ENCODE peak calls at places on chromosomes 3 and 15, in seven cellular contexts. One of them, this sample, is unnamed.

GRCh38 chr3:72274511-72275295 is 489.8 kb upstream of the PROK2 start:
- DNase-seq in endothelial cell: no peak
- DNase-seq in natural killer cell: no peak
- DNase-seq in esophagus squamous epithelium: no peak
- DNase-seq in fibroblast of pulmonary artery: peak
- DNase-seq in psoas muscle: no peak
- DNase-seq in upper lobe of right lung: no peak
- DNase-seq in this sample: peak

GRCh38 chr15:58852347-58852746 is 81.1 kb downstream of the SLTM start:
- DNase-seq in endothelial cell: no peak
- DNase-seq in natural killer cell: no peak
- DNase-seq in esophagus squamous epithelium: no peak
- DNase-seq in fibroblast of pulmonary artery: peak
- DNase-seq in psoas muscle: no peak
- DNase-seq in upper lobe of right lung: no peak
- DNase-seq in this sample: no peak

GRCh38 chr3:129665024-129665768 is 58.7 kb upstream of the PLXND1 start:
- DNase-seq in endothelial cell: no peak
- DNase-seq in natural killer cell: no peak
- DNase-seq in esophagus squamous epithelium: no peak
- DNase-seq in fibroblast of pulmonary artery: peak
- DNase-seq in psoas muscle: no peak
- DNase-seq in upper lobe of right lung: no peak
- DNase-seq in this sample: no peak

GRCh38 chr3:124364230-124365022 is 365.8 kb upstream of the UMPS start:
- DNase-seq in endothelial cell: no peak
- DNase-seq in natural killer cell: no peak
- DNase-seq in esophagus squamous epithelium: no peak
- DNase-seq in fibroblast of pulmonary artery: no peak
- DNase-seq in psoas muscle: no peak
- DNase-seq in upper lobe of right lung: no peak
- DNase-seq in this sample: no peak

GRCh38 chr3:196640501-196640968 is 1.0 kb downstream of the NRROS start:
- DNase-seq in endothelial cell: no peak
- DNase-seq in natural killer cell: peak
- DNase-seq in esophagus squamous epithelium: no peak
- DNase-seq in fibroblast of pulmonary artery: no peak
- DNase-seq in psoas muscle: no peak
- DNase-seq in upper lobe of right lung: peak
- DNase-seq in this sample: no peak

GRCh38 chr3:31448035-31448881 is 84.5 kb upstream of the STT3B start:
- DNase-seq in endothelial cell: peak
- DNase-seq in natural killer cell: no peak
- DNase-seq in esophagus squamous epithelium: no peak
- DNase-seq in fibroblast of pulmonary artery: peak
- DNase-seq in psoas muscle: no peak
- DNase-seq in upper lobe of right lung: peak
- DNase-seq in this sample: no peak

GRCh38 chr15:69704229-69704628 is 251.6 kb downstream of the RPLP1 start:
- DNase-seq in endothelial cell: no peak
- DNase-seq in natural killer cell: no peak
- DNase-seq in esophagus squamous epithelium: no peak
- DNase-seq in fibroblast of pulmonary artery: no peak
- DNase-seq in psoas muscle: no peak
- DNase-seq in upper lobe of right lung: no peak
- DNase-seq in this sample: no peak

GRCh38 chr3:21484323-21485154 is 266.5 kb downstream of the ZNF385D start:
- DNase-seq in endothelial cell: peak
- DNase-seq in natural killer cell: no peak
- DNase-seq in esophagus squamous epithelium: no peak
- DNase-seq in fibroblast of pulmonary artery: peak
- DNase-seq in psoas muscle: peak
- DNase-seq in upper lobe of right lung: no peak
- DNase-seq in this sample: no peak

GRCh38 chr3:29071077-29071634 is 209.7 kb upstream of the RBMS3 start:
- DNase-seq in endothelial cell: no peak
- DNase-seq in natural killer cell: no peak
- DNase-seq in esophagus squamous epithelium: no peak
- DNase-seq in fibroblast of pulmonary artery: peak
- DNase-seq in psoas muscle: no peak
- DNase-seq in upper lobe of right lung: no peak
- DNase-seq in this sample: no peak

GRCh38 chr3:137065381-137065780 is 107.6 kb downstream of the IL20RB start:
- DNase-seq in endothelial cell: no peak
- DNase-seq in natural killer cell: no peak
- DNase-seq in esophagus squamous epithelium: no peak
- DNase-seq in fibroblast of pulmonary artery: no peak
- DNase-seq in psoas muscle: no peak
- DNase-seq in upper lobe of right lung: no peak
- DNase-seq in this sample: no peak

GRCh38 chr3:58237940-58238681 is 519 bp downstream of the ABHD6 start:
- DNase-seq in endothelial cell: peak
- DNase-seq in natural killer cell: peak
- DNase-seq in esophagus squamous epithelium: peak
- DNase-seq in fibroblast of pulmonary artery: peak
- DNase-seq in psoas muscle: peak
- DNase-seq in upper lobe of right lung: peak
- DNase-seq in this sample: peak

GRCh38 chr3:42613462-42613861 is 13.0 kb downstream of the NKTR start:
- DNase-seq in endothelial cell: no peak
- DNase-seq in natural killer cell: no peak
- DNase-seq in esophagus squamous epithelium: no peak
- DNase-seq in fibroblast of pulmonary artery: no peak
- DNase-seq in psoas muscle: no peak
- DNase-seq in upper lobe of right lung: no peak
- DNase-seq in this sample: no peak

GRCh38 chr15:96181873-96182301 is 148.6 kb upstream of the NR2F2 start:
- DNase-seq in endothelial cell: no peak
- DNase-seq in natural killer cell: no peak
- DNase-seq in esophagus squamous epithelium: no peak
- DNase-seq in fibroblast of pulmonary artery: peak
- DNase-seq in psoas muscle: peak
- DNase-seq in upper lobe of right lung: peak
- DNase-seq in this sample: no peak

GRCh38 chr15:37102315-37103021 is 2.1 kb upstream of the MEIS2 start:
- DNase-seq in endothelial cell: peak
- DNase-seq in natural killer cell: no peak
- DNase-seq in esophagus squamous epithelium: no peak
- DNase-seq in fibroblast of pulmonary artery: no peak
- DNase-seq in psoas muscle: no peak
- DNase-seq in upper lobe of right lung: no peak
- DNase-seq in this sample: no peak

GRCh38 chr3:64148955-64149653 is 76.2 kb downstream of the PRICKLE2 start:
- DNase-seq in endothelial cell: no peak
- DNase-seq in natural killer cell: no peak
- DNase-seq in esophagus squamous epithelium: no peak
- DNase-seq in fibroblast of pulmonary artery: no peak
- DNase-seq in psoas muscle: no peak
- DNase-seq in upper lobe of right lung: no peak
- DNase-seq in this sample: no peak

GRCh38 chr15:64950888-64951287 is 38.8 kb downstream of the SPG21 start:
- DNase-seq in endothelial cell: no peak
- DNase-seq in natural killer cell: no peak
- DNase-seq in esophagus squamous epithelium: no peak
- DNase-seq in fibroblast of pulmonary artery: no peak
- DNase-seq in psoas muscle: no peak
- DNase-seq in upper lobe of right lung: no peak
- DNase-seq in this sample: no peak

GRCh38 chr3:106183762-106184391 is 315.1 kb upstream of the CBLB start:
- DNase-seq in endothelial cell: no peak
- DNase-seq in natural killer cell: no peak
- DNase-seq in esophagus squamous epithelium: no peak
- DNase-seq in fibroblast of pulmonary artery: peak
- DNase-seq in psoas muscle: no peak
- DNase-seq in upper lobe of right lung: no peak
- DNase-seq in this sample: no peak

GRCh38 chr3:141410408-141410807 is 42.1 kb downstream of the ZBTB38 start:
- DNase-seq in endothelial cell: no peak
- DNase-seq in natural killer cell: no peak
- DNase-seq in esophagus squamous epithelium: no peak
- DNase-seq in fibroblast of pulmonary artery: peak
- DNase-seq in psoas muscle: peak
- DNase-seq in upper lobe of right lung: no peak
- DNase-seq in this sample: no peak

GRCh38 chr15:67838789-67839332 is 984 bp downstream of the RNU6-1 start:
- DNase-seq in endothelial cell: peak
- DNase-seq in natural killer cell: no peak
- DNase-seq in esophagus squamous epithelium: no peak
- DNase-seq in fibroblast of pulmonary artery: peak
- DNase-seq in psoas muscle: peak
- DNase-seq in upper lobe of right lung: peak
- DNase-seq in this sample: no peak

GRCh38 chr15:79540551-79540950 is 108.4 kb downstream of the MINAR1 start:
- DNase-seq in endothelial cell: no peak
- DNase-seq in natural killer cell: no peak
- DNase-seq in esophagus squamous epithelium: no peak
- DNase-seq in fibroblast of pulmonary artery: no peak
- DNase-seq in psoas muscle: no peak
- DNase-seq in upper lobe of right lung: no peak
- DNase-seq in this sample: no peak

GRCh38 chr15:79539426-79539825 is 107.3 kb downstream of the MINAR1 start:
- DNase-seq in endothelial cell: no peak
- DNase-seq in natural killer cell: no peak
- DNase-seq in esophagus squamous epithelium: no peak
- DNase-seq in fibroblast of pulmonary artery: no peak
- DNase-seq in psoas muscle: no peak
- DNase-seq in upper lobe of right lung: no peak
- DNase-seq in this sample: no peak

GRCh38 chr15:79541176-79541575 is 109.0 kb downstream of the MINAR1 start:
- DNase-seq in endothelial cell: no peak
- DNase-seq in natural killer cell: no peak
- DNase-seq in esophagus squamous epithelium: no peak
- DNase-seq in fibroblast of pulmonary artery: no peak
- DNase-seq in psoas muscle: no peak
- DNase-seq in upper lobe of right lung: no peak
- DNase-seq in this sample: no peak

GRCh38 chr15:79543097-79543496 is 111.0 kb downstream of the MINAR1 start:
- DNase-seq in endothelial cell: no peak
- DNase-seq in natural killer cell: no peak
- DNase-seq in esophagus squamous epithelium: no peak
- DNase-seq in fibroblast of pulmonary artery: no peak
- DNase-seq in psoas muscle: no peak
- DNase-seq in upper lobe of right lung: no peak
- DNase-seq in this sample: no peak
- TF ChIP-seq CTCF in endothelial cell: peak
- TF ChIP-seq CTCF in natural killer cell: no peak
- TF ChIP-seq CTCF in esophagus squamous epithelium: no peak
- TF ChIP-seq CTCF in fibroblast of pulmonary artery: no peak
- TF ChIP-seq CTCF in psoas muscle: no peak
- TF ChIP-seq CTCF in upper lobe of right lung: no peak
- TF ChIP-seq CTCF in this sample: no peak

GRCh38 chr15:38699633-38700230 is 135.1 kb upstream of the RASGRP1 start:
- DNase-seq in endothelial cell: peak
- DNase-seq in natural killer cell: peak
- DNase-seq in esophagus squamous epithelium: no peak
- DNase-seq in fibroblast of pulmonary artery: peak
- DNase-seq in psoas muscle: peak
- DNase-seq in upper lobe of right lung: no peak
- DNase-seq in this sample: no peak
- TF ChIP-seq CTCF in endothelial cell: peak
- TF ChIP-seq CTCF in natural killer cell: peak
- TF ChIP-seq CTCF in esophagus squamous epithelium: peak
- TF ChIP-seq CTCF in fibroblast of pulmonary artery: peak
- TF ChIP-seq CTCF in psoas muscle: peak
- TF ChIP-seq CTCF in upper lobe of right lung: peak
- TF ChIP-seq CTCF in this sample: peak

GRCh38 chr3:115903843-115904242 is 280.5 kb downstream of the GAP43 start:
- DNase-seq in endothelial cell: no peak
- DNase-seq in natural killer cell: no peak
- DNase-seq in esophagus squamous epithelium: no peak
- DNase-seq in fibroblast of pulmonary artery: no peak
- DNase-seq in psoas muscle: no peak
- DNase-seq in upper lobe of right lung: no peak
- DNase-seq in this sample: no peak

GRCh38 chr3:115899535-115899934 is 276.2 kb downstream of the GAP43 start:
- DNase-seq in endothelial cell: no peak
- DNase-seq in natural killer cell: no peak
- DNase-seq in esophagus squamous epithelium: no peak
- DNase-seq in fibroblast of pulmonary artery: no peak
- DNase-seq in psoas muscle: no peak
- DNase-seq in upper lobe of right lung: no peak
- DNase-seq in this sample: no peak

GRCh38 chr3:115901008-115901407 is 277.7 kb downstream of the GAP43 start:
- DNase-seq in endothelial cell: no peak
- DNase-seq in natural killer cell: no peak
- DNase-seq in esophagus squamous epithelium: no peak
- DNase-seq in fibroblast of pulmonary artery: no peak
- DNase-seq in psoas muscle: no peak
- DNase-seq in upper lobe of right lung: no peak
- DNase-seq in this sample: no peak

GRCh38 chr3:115899050-115899449 is 275.7 kb downstream of the GAP43 start:
- DNase-seq in endothelial cell: no peak
- DNase-seq in natural killer cell: no peak
- DNase-seq in esophagus squamous epithelium: no peak
- DNase-seq in fibroblast of pulmonary artery: no peak
- DNase-seq in psoas muscle: no peak
- DNase-seq in upper lobe of right lung: no peak
- DNase-seq in this sample: no peak
- TF ChIP-seq CTCF in endothelial cell: no peak
- TF ChIP-seq CTCF in natural killer cell: no peak
- TF ChIP-seq CTCF in esophagus squamous epithelium: no peak
- TF ChIP-seq CTCF in fibroblast of pulmonary artery: no peak
- TF ChIP-seq CTCF in psoas muscle: no peak
- TF ChIP-seq CTCF in upper lobe of right lung: no peak
- TF ChIP-seq CTCF in this sample: no peak

GRCh38 chr15:39887832-39888231 is 32.2 kb downstream of the GPR176 start:
- DNase-seq in endothelial cell: no peak
- DNase-seq in natural killer cell: no peak
- DNase-seq in esophagus squamous epithelium: no peak
- DNase-seq in fibroblast of pulmonary artery: peak
- DNase-seq in psoas muscle: no peak
- DNase-seq in upper lobe of right lung: no peak
- DNase-seq in this sample: no peak
- TF ChIP-seq CTCF in endothelial cell: no peak
- TF ChIP-seq CTCF in natural killer cell: no peak
- TF ChIP-seq CTCF in esophagus squamous epithelium: peak
- TF ChIP-seq CTCF in fibroblast of pulmonary artery: peak
- TF ChIP-seq CTCF in psoas muscle: peak
- TF ChIP-seq CTCF in upper lobe of right lung: peak
- TF ChIP-seq CTCF in this sample: no peak

GRCh38 chr3:46664188-46664970 is 29.1 kb downstream of the ALS2CL start:
- DNase-seq in endothelial cell: no peak
- DNase-seq in natural killer cell: no peak
- DNase-seq in esophagus squamous epithelium: no peak
- DNase-seq in fibroblast of pulmonary artery: no peak
- DNase-seq in psoas muscle: no peak
- DNase-seq in upper lobe of right lung: peak
- DNase-seq in this sample: peak

GRCh38 chr3:46664971-46665762 is 28.3 kb downstream of the ALS2CL start:
- DNase-seq in endothelial cell: no peak
- DNase-seq in natural killer cell: no peak
- DNase-seq in esophagus squamous epithelium: no peak
- DNase-seq in fibroblast of pulmonary artery: no peak
- DNase-seq in psoas muscle: no peak
- DNase-seq in upper lobe of right lung: peak
- DNase-seq in this sample: no peak

GRCh38 chr3:46662771-46663551 is 30.5 kb downstream of the ALS2CL start:
- DNase-seq in endothelial cell: no peak
- DNase-seq in natural killer cell: no peak
- DNase-seq in esophagus squamous epithelium: no peak
- DNase-seq in fibroblast of pulmonary artery: peak
- DNase-seq in psoas muscle: peak
- DNase-seq in upper lobe of right lung: no peak
- DNase-seq in this sample: peak

GRCh38 chr3:46661776-46662766 is 31.4 kb downstream of the ALS2CL start:
- DNase-seq in endothelial cell: peak
- DNase-seq in natural killer cell: no peak
- DNase-seq in esophagus squamous epithelium: no peak
- DNase-seq in fibroblast of pulmonary artery: no peak
- DNase-seq in psoas muscle: no peak
- DNase-seq in upper lobe of right lung: no peak
- DNase-seq in this sample: peak

GRCh38 chr3:46663611-46664135 is 29.8 kb downstream of the ALS2CL start:
- DNase-seq in endothelial cell: peak
- DNase-seq in natural killer cell: no peak
- DNase-seq in esophagus squamous epithelium: no peak
- DNase-seq in fibroblast of pulmonary artery: peak
- DNase-seq in psoas muscle: no peak
- DNase-seq in upper lobe of right lung: peak
- DNase-seq in this sample: no peak
- TF ChIP-seq CTCF in endothelial cell: no peak
- TF ChIP-seq CTCF in natural killer cell: no peak
- TF ChIP-seq CTCF in esophagus squamous epithelium: no peak
- TF ChIP-seq CTCF in fibroblast of pulmonary artery: peak
- TF ChIP-seq CTCF in psoas muscle: peak
- TF ChIP-seq CTCF in upper lobe of right lung: peak
- TF ChIP-seq CTCF in this sample: no peak